ENCODE peak calls at places on chromosome 1, in five cellular contexts. H is AG04450, Z is A673, O is AG08396, X is sigmoid colon. B is an unnamed sample.

GRCh38 chr1:201493757-201494617 is 12.9 kb downstream of the CSRP1 start:
- DNase-seq in H (no peak), Z (no peak), O (no peak), X (peak), B (no peak)

GRCh38 chr1:180521474-180522203 is 19.3 kb upstream of the ACBD6 start:
- DNase-seq in H (no peak), Z (no peak), O (no peak), X (no peak), B (no peak)

GRCh38 chr1:7110306-7110705 is 325.1 kb downstream of the CAMTA1 start:
- DNase-seq in H (no peak), Z (no peak), O (no peak), X (no peak), B (no peak)

GRCh38 chr1:4605158-4605557 is 49.3 kb upstream of the AJAP1 start:
- DNase-seq in H (no peak), Z (no peak), O (no peak), X (peak), B (no peak)

GRCh38 chr1:45542591-45542990 is 8.0 kb upstream of the AKR1A1 start:
- DNase-seq in H (no peak), Z (no peak), O (no peak), X (no peak), B (no peak)

GRCh38 chr1:109481646-109482045 is 2.1 kb upstream of the ATXN7L2 start:
- DNase-seq in H (no peak), Z (no peak), O (no peak), X (peak), B (no peak)

GRCh38 chr1:8026976-8027747 is 1.1 kb upstream of the ERRFI1 start:
- DNase-seq in H (no peak), Z (no peak), O (peak), X (peak), B (no peak)

GRCh38 chr1:200302893-200303250 is 107.0 kb downstream of the ZNF281 start:
- DNase-seq in H (no peak), Z (no peak), O (no peak), X (no peak), B (no peak)

GRCh38 chr1:53653200-53653575 is 85.8 kb downstream of the GLIS1 start:
- DNase-seq in H (no peak), Z (no peak), O (no peak), X (no peak), B (no peak)

GRCh38 chr1:941588-942383 is 17.3 kb downstream of the NOC2L start:
- DNase-seq in H (no peak), Z (peak), O (peak), X (peak), B (no peak)

GRCh38 chr1:207308451-207309190 is 12.9 kb upstream of the CD55 start:
- DNase-seq in H (no peak), Z (no peak), O (no peak), X (no peak), B (no peak)

GRCh38 chr1:93552751-93553455 is 105.0 kb downstream of the FNBP1L start:
- DNase-seq in H (no peak), Z (peak), O (no peak), X (no peak), B (no peak)

GRCh38 chr1:2429780-2430591 is 17.6 kb upstream of the PEX10 start:
- DNase-seq in H (no peak), Z (no peak), O (no peak), X (no peak), B (no peak)

GRCh38 chr1:96409689-96410088 is 311.9 kb upstream of the PTBP2 start:
- DNase-seq in H (no peak), Z (peak), O (no peak), X (no peak), B (no peak)